ENCODE peak calls at places on chromosomes 1 and 21, in nine cellular contexts. J is IMR-90, H is GM13977, Z is GM18507, Q is NCI-H1436, N is AML-193, U is H7, B is heart left ventricle, C is SK-N-SH. E is an unnamed sample.

GRCh38 chr1:204453141-204453772 is 41.3 kb downstream of the PIK3C2B start:
- DNase-seq in Z (peak; percentile 62), Q (no peak), C (no peak), H (peak; percentile 85), J (no peak), B (no peak), N (no peak), U (peak; percentile 70), E (no peak)

GRCh38 chr1:93042822-93043557 is 36.1 kb upstream of the MTF2 start:
- DNase-seq in N (no peak), J (no peak), B (no peak), C (no peak), Q (no peak), H (no peak), Z (no peak), U (no peak), E (no peak)

GRCh38 chr1:114512595-114513280 is 1.7 kb upstream of the TRIM33 start:
- DNase-seq in C (no peak), Q (no peak), B (no peak), Z (no peak), N (no peak), J (no peak), U (no peak), H (no peak), E (no peak)

GRCh38 chr1:26289158-26290059 is 9.5 kb downstream of the SH3BGRL3 start:
- DNase-seq in U (peak; percentile 50), H (peak; percentile 84), N (peak; percentile 88), J (no peak), Z (peak; percentile 67), B (peak; percentile 54), Q (no peak), C (no peak), E (no peak)

GRCh38 chr1:209805341-209805781 is 581 bp downstream of the IRF6 start:
- DNase-seq in C (no peak), N (no peak), B (no peak), U (peak; percentile 81), Z (no peak), H (no peak), J (no peak), Q (no peak), E (no peak)

GRCh38 chr1:79322511-79323027 is 316.0 kb upstream of the ADGRL4 start:
- DNase-seq in J (peak; percentile 50), Z (no peak), H (no peak), N (no peak), U (no peak), B (no peak), C (no peak), Q (no peak), E (no peak)

GRCh38 chr21:42624095-42624830 is 29.2 kb upstream of the PDE9A start:
- DNase-seq in Z (no peak), B (no peak), Q (no peak), H (no peak), C (no peak), N (no peak), U (no peak), J (no peak), E (no peak)

GRCh38 chr1:172719694-172720138 is 60.8 kb downstream of the FASLG start:
- DNase-seq in Z (no peak), J (peak; percentile 57), N (peak; percentile 15), H (peak; percentile 55), B (no peak), C (peak; percentile 57), Q (peak; percentile 14), U (peak; percentile 59), E (no peak)

GRCh38 chr1:76250317-76250716 is 175.8 kb downstream of the ST6GALNAC3 start:
- DNase-seq in U (no peak), B (no peak), Q (no peak), Z (no peak), C (no peak), J (no peak), N (no peak), H (no peak), E (no peak)

GRCh38 chr1:28280501-28280900 is 21.2 kb downstream of the SESN2 start:
- DNase-seq in Q (no peak), J (no peak), H (no peak), C (no peak), U (no peak), N (no peak), Z (no peak), B (no peak), E (no peak)

GRCh38 chr1:151327903-151328674 is 873 bp upstream of the PI4KB start:
- DNase-seq in H (no peak), Z (no peak), J (no peak), N (no peak), C (no peak), Q (no peak), U (peak; percentile 56), B (peak; percentile 35), E (no peak)

GRCh38 chr1:5644281-5645134 is 347.7 kb downstream of the NPHP4 start:
- DNase-seq in Q (no peak), U (no peak), H (no peak), C (no peak), J (no peak), Z (no peak), N (no peak), B (no peak), E (no peak)

GRCh38 chr21:30684506-30684905 is 34.1 kb downstream of the KRTAP21-3 start:
- DNase-seq in N (no peak), C (no peak), H (no peak), B (no peak), J (no peak), Q (no peak), Z (no peak), U (no peak), E (no peak)

GRCh38 chr1:30732277-30732996 is 9.1 kb upstream of the MATN1 start:
- DNase-seq in J (peak; percentile 18), H (peak; percentile 77), N (no peak), C (no peak), U (peak; percentile 68), Q (no peak), B (no peak), Z (no peak), E (no peak)

GRCh38 chr1:108121361-108122143 is 78.6 kb downstream of the SLC25A24 start:
- DNase-seq in Q (no peak), Z (no peak), U (peak; percentile 59), C (no peak), J (peak; percentile 9), B (peak; percentile 60), N (no peak), H (no peak), E (no peak)

GRCh38 chr1:98368995-98369394 is 292.5 kb upstream of the SNX7 start:
- DNase-seq in N (no peak), C (no peak), J (no peak), Q (no peak), H (no peak), Z (no peak), B (no peak), U (no peak), E (no peak)